ENCODE peak calls at places on chromosomes 3 and 15, in seven cellular contexts. B is A549, U is esophagus squamous epithelium, E is heart left ventricle, W is Panc1, S is IMR-90, L is adrenal gland. J is an unnamed sample. For H3K4me1 and H3K9me3, the result is how much of the 10 kb centered on the place peaks cover.

GRCh38 chr15:69039516-69040225 is 25.2 kb downstream of the NOX5 start:
- DNase-seq in B (no peak), U (no peak), E (no peak), W (no peak), S (no peak), L (no peak), J (no peak)

GRCh38 chr3:149659173-149659468 is 1.3 kb upstream of the WWTR1 start:
- DNase-seq in B (no peak), U (no peak), E (no peak), W (no peak), S (no peak), L (no peak), J (no peak)

GRCh38 chr15:79400650-79401049 is 31.5 kb upstream of the MINAR1 start:
- DNase-seq in B (no peak), U (no peak), E (no peak), W (no peak), S (no peak), L (no peak), J (no peak)

GRCh38 chr3:61438253-61439115 is 122.9 kb upstream of the PTPRG start:
- DNase-seq in B (no peak), U (no peak), E (no peak), W (no peak), S (no peak), L (no peak), J (no peak)

GRCh38 chr15:51374131-51374530 is 32.7 kb downstream of the GLDN start:
- DNase-seq in B (no peak), U (no peak), E (no peak), W (no peak), S (no peak), L (no peak), J (no peak)

GRCh38 chr15:67563092-67563491 is 20.6 kb downstream of the MAP2K5 start:
- DNase-seq in B (no peak), U (no peak), E (no peak), W (no peak), S (no peak), L (no peak), J (no peak)

GRCh38 chr3:29384640-29385039 is 103.8 kb downstream of the RBMS3 start:
- DNase-seq in B (no peak), U (no peak), E (no peak), W (no peak), S (peak), L (no peak), J (no peak)

GRCh38 chr3:110773413-110773954 is 298.1 kb upstream of the NECTIN3 start:
- DNase-seq in B (peak), U (no peak), E (no peak), W (no peak), S (peak), L (no peak), J (no peak)

GRCh38 chr3:7444886-7445285 is 584.0 kb downstream of the GRM7 start:
- DNase-seq in B (no peak), U (no peak), E (peak), W (no peak), S (no peak), L (no peak), J (no peak)

DNA sequence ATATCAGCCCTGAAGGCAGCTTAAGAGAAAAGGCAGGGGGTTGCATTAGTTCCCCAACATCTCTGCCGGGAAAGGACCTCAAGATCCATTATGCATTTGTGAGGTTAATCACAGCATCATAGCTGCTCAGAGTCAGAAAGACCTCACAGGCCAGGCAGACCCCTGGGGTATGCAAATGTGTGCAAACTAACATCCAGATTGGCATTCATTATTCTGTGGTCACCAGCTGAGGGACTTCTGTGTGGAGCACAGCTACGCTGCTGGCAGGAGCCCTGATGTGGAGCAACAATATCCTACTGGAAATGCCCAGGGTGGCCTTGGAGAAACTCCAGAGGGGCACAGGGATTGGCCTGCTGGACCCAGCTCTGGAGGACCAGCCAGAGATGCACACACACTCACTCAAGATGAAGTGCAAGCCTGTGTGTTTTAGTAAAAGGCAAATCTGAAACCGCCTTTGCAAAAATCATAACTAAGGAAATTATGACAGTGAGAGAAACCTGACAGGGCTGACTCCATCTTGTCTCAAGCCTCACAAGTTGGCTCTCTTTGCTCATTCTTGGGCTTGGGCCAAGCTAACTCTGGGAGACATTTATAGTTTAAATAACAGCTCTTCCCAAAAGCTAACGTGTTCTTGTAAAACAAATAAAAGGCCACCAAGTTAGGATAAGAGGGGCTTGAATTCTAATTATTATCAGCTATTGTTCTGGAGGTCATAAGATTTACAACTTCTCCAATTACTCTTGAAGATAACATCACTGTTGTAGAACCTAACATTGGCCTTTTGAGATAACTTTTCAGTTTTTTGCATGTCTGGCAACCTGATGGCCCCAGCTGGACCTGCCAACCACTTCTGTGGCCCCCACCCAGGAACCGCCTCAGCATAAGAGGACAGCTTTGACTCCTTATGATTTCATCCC is 257.1 kb downstream of the UACA start:
- DNase-seq in B (no peak), U (no peak), E (no peak), W (no peak), S (no peak), L (no peak), J (peak)
- H3K4me1 ChIP-seq in B (half or more), U (half or more), E (under half), W (half or more), S (under half), L (under half), J (under half)

GRCh38 chr15:20294651-20295237 is 246.9 kb downstream of the GOLGA6L6 start:
- DNase-seq in B (no peak), U (no peak), E (no peak), W (no peak), S (no peak), L (no peak), J (peak)

DNA sequence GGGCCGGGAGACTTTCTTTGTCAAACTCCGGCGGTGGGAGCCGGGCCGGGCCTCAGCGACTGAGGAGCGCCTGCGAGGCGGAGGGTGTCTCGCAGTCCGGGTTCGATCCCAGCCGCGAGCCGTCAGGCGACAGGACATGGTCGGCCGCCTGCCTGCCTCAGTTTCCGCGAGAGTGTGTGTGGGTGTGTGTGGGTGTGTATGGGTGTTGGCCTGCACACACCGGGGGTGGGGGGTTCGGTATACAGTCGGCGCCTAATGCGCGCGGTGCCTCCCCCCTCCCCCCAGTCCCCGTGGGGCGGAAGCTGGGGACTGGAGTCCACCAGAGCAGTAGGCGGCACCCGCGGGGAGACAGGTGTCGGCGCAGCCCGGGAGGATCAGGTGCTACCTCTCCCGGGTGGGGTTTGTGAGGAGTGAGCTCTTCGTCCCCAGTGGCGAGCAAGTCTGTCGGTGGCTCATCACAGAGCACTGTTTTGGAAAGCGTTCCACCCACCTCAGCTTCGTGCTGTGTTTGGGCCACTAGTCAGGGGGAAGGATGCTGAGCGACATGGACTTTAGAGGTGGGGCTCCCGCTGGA is 246.3 kb downstream of the GOLGA6L6 start:
- DNase-seq in B (no peak), U (no peak), E (no peak), W (no peak), S (no peak), L (no peak), J (peak)
- H3K9me3 ChIP-seq in B (under half), U (under half), E (under half), W (under half), S (under half), L (under half), J (under half)

GRCh38 chr3:99647081-99647480 is 8.7 kb downstream of the COL8A1 start:
- DNase-seq in B (no peak), U (no peak), E (no peak), W (no peak), S (peak), L (no peak), J (no peak)

GRCh38 chr3:99645277-99646106 is 7.1 kb downstream of the COL8A1 start:
- DNase-seq in B (no peak), U (no peak), E (no peak), W (peak), S (peak), L (no peak), J (no peak)

GRCh38 chr3:99648091-99648490 is 9.7 kb downstream of the COL8A1 start:
- DNase-seq in B (no peak), U (no peak), E (no peak), W (no peak), S (peak), L (no peak), J (no peak)

GRCh38 chr3:99644741-99645140 is 6.3 kb downstream of the COL8A1 start:
- DNase-seq in B (no peak), U (no peak), E (no peak), W (no peak), S (no peak), L (no peak), J (no peak)

GRCh38 chr3:99646107-99646435 is 7.7 kb downstream of the COL8A1 start:
- DNase-seq in B (no peak), U (no peak), E (no peak), W (no peak), S (no peak), L (no peak), J (no peak)
- H3K4me1 ChIP-seq in B (under half), U (half or more), E (under half), W (under half), S (under half), L (under half), J (under half)

DNA sequence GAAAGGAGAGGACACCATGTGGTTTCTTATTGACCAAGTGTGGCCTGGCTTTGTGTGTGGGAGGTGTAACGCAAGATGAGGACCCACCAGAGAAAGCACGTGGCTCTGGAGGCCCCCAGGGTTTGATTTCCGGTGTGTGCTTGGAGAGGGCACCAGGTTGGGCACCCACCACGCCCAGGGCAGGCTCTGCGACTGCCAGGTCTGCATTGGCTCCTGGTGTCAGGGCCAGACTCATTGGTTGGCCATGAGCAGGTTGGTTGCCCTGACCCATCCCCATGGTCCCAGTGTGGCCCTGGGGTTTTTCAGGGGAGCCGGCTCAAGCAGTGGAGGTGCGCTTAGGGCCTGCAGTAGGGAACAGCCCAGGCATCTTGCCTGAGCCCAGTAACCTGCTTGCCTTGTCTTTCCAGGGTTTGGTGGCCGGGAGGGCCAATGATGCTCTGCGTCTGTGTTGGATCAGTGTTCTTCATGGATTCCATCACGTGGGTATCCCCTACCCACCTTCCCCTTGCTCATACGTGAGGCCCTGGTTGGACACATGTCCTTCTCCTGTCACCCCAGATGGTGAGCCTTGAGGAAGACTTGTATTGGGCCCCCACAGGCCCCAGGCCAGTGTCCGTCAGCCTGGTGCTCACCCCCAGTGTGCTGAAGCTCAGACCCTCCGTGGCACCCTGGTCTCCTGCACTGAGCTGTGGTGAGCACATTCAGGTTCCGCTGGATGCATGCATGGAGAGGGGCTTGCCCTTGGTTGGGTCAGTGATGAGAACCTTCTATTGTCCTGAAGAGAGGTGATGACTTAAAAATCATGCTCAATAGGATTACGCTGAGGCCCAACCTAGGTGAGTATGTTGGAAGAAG is 193.9 kb downstream of the UBE3A start:
- DNase-seq in B (no peak), U (no peak), E (peak), W (no peak), S (no peak), L (peak), J (peak)
- H3K9me3 ChIP-seq in B (under half), U (under half), E (under half), W (under half), S (half or more), L (under half), J (under half)

DNA sequence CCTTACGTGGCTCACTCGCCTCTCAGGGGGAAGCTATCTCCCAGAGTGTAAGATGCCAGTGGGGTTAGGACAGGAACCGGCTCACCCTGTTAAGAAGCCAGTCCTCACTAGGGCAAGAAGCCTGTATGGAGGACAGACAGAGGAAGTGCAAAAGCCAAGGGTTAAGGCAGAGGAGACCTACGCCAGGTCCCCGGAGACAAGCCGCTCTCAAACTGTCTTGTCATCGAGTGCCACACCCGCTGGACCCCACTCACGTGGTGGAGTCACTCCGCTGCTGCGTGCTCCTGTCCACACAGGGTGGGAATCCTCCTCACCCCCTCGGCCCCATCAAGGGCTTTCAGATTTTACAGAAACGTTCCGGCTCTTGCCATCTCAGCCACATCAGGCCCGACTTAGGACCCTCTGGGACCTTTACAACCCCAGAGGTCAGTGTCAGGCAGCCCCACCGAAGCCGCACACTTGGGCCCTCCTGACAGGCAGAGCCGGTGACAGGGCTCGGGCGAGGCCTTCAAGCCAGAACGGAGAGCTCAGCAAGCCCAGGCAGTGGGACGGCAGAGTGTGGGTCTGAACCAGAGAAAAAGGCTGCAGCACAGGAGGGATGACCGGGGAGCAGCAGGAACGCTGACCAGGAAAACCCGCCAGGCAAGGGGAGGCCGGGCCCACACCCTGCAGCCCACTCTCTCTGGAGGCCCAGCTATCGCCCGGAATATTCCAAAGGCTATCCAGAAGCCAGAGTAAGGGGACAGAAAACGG is 61.7 kb downstream of the XXYLT1 start:
- DNase-seq in B (no peak), U (no peak), E (no peak), W (no peak), S (peak), L (no peak), J (peak)
- H3K4me1 ChIP-seq in B (under half), U (half or more), E (under half), W (under half), S (under half), L (under half), J (under half)

GRCh38 chr15:44479343-44479742 is 51.9 kb downstream of the CTDSPL2 start:
- DNase-seq in B (no peak), U (no peak), E (no peak), W (no peak), S (no peak), L (no peak), J (no peak)
- H3K9me3 ChIP-seq in B (under half), U (under half), E (under half), W (under half), S (under half), L (under half), J (under half)

GRCh38 chr3:49899815-49900214 is 3.9 kb downstream of the MST1R start:
- DNase-seq in B (no peak), U (no peak), E (no peak), W (no peak), S (no peak), L (no peak), J (no peak)

GRCh38 chr3:49902511-49903345 is 945 bp downstream of the MST1R start:
- DNase-seq in B (no peak), U (no peak), E (no peak), W (no peak), S (no peak), L (no peak), J (peak)

GRCh38 chr3:49901351-49902339 is 2.0 kb downstream of the MST1R start:
- DNase-seq in B (no peak), U (no peak), E (no peak), W (no peak), S (peak), L (no peak), J (no peak)

GRCh38 chr3:49903451-49904424 is at the start of gene MST1R:
- DNase-seq in B (peak), U (peak), E (peak), W (no peak), S (no peak), L (peak), J (peak)

DNA sequence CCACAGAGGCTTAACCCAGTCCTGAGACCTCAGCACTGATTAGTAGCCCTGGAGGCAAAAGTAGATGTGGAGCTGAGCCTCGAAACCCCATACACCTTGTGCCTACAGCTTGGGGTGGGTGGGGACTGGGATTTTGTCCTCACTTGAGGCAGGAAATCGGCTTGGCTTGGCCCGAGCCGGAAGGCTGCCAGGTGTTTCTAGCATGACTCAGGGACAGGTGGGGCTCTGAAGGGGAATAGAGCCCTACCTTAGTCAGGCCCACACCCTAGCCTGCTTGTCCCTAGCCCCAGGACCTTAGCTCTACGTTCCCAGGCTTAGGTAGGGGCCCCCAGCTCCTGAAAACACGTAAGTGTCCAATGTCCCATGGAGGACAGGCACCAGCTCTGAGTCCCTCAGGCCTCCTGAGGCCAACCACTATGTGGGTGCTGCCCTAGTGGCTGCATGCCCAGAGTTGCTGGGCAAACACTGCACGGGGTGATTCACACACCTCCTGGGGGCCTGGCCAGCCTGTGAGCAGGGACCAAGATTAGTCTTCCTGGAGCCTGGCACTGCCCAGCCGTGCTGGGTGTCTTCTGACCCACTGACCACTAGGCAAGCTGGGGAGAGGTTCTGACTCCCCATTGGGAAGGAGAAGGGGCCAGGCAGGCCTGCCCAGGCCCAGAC is 3.1 kb downstream of the MST1R start:
- DNase-seq in B (peak), U (no peak), E (peak), W (peak), S (peak), L (peak), J (peak)
- H3K4me1 ChIP-seq in B (half or more), U (half or more), E (under half), W (under half), S (under half), L (under half), J (under half)

DNA sequence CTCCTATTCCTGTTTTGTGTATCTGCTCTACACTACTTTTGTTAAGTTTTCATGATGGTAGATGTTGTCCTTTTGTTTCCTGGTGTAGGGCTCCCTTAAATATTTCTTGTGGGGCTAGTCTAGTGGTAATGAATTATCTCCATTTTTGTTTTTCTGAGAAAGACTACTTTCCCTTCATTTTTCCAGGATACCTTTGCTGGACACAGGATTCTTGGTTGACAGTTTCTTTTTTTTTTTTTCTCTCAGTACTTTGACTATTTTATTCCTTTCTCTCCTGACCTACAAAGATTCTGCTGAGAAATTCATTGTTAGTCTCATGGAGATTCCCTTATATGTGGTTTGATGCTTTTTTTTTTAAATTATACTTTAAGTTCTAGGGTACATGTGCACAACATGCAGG is 38.0 kb downstream of the FAIM start:
- DNase-seq in B (no peak), U (no peak), E (no peak), W (no peak), S (no peak), L (no peak), J (no peak)
- H3K9me3 ChIP-seq in B (under half), U (under half), E (under half), W (under half), S (under half), L (under half), J (under half)

DNA sequence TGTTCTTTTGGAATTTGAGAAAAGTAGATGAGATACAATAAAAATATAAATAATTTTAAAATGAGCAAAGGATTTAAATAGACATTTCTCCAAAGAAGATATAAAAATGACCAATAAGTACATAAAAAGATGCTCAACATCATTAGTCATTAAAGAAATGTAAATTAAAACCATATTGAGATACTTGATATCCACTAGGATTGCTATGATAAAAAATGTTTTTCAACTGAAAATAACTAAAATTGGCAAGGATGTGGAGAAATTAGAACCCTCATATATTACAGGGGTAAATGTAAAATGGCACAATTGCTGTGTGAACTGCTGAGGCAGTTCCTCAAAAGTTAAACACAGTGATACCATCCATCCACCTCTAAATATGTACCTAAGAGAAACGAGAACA is 38.8 kb downstream of the LRRFIP2 start:
- DNase-seq in B (no peak), U (no peak), E (no peak), W (no peak), S (no peak), L (no peak), J (no peak)
- H3K4me1 ChIP-seq in B (under half), U (under half), E (under half), W (under half), S (under half), L (under half), J (under half)